ENCODE peak calls at places on chromosome 6, in five cellular contexts. F is SK-N-SH, K is stomach, R is uterus, T is aorta. B is an unnamed sample. For H3K36me3, the result is how much of the 10 kb centered on the place peaks cover.

GRCh38 chr6:100538086-100538485 is 73.4 kb upstream of the SIM1 start:
- DNase-seq in K (no peak), F (no peak), T (no peak), R (no peak), B (no peak)

GRCh38 chr6:141301779-141302178 is 830.9 kb upstream of the GJE1 start:
- DNase-seq in F (no peak), T (no peak), R (no peak), K (no peak), B (no peak)

GRCh38 chr6:78513856-78514255 is 353.5 kb upstream of the IRAK1BP1 start:
- DNase-seq in R (no peak), F (peak), K (no peak), T (no peak), B (no peak)

GRCh38 chr6:819122-819521 is 126.2 kb upstream of the EXOC2 start:
- DNase-seq in K (no peak), T (no peak), R (no peak), F (no peak), B (no peak)

GRCh38 chr6:11275598-11275997 is 43.1 kb upstream of the NEDD9 start:
- DNase-seq in F (no peak), T (no peak), K (no peak), R (no peak), B (no peak)

GRCh38 chr6:130516604-130517003 is 150.8 kb downstream of the TMEM200A start:
- DNase-seq in R (no peak), T (no peak), F (no peak), K (no peak), B (no peak)

GRCh38 chr6:53956068-53956711 is 155.1 kb upstream of the MLIP start:
- DNase-seq in R (peak), F (no peak), K (peak), T (peak), B (peak)

GRCh38 chr6:41707565-41708200 is 27.7 kb downstream of the TFEB start:
- DNase-seq in K (no peak), F (no peak), R (no peak), T (peak), B (peak)

GRCh38 chr6:147507162-147508072 is 1.1 kb upstream of the SAMD5 start:
- DNase-seq in K (no peak), T (peak), F (peak), R (peak), B (peak)

GRCh38 chr6:138161118-138161433 is 663 bp upstream of the ARFGEF3 start:
- DNase-seq in R (no peak), F (no peak), K (no peak), T (no peak), B (no peak)

GRCh38 chr6:149129401-149130077 is 188.0 kb upstream of the TAB2 start:
- DNase-seq in F (no peak), R (no peak), T (no peak), K (no peak), B (no peak)

GRCh38 chr6:149464411-149464810 is 20.4 kb downstream of the ZC3H12D start:
- DNase-seq in F (no peak), T (no peak), K (no peak), R (no peak), B (no peak)

GRCh38 chr6:166775180-166775922 is 148.3 kb upstream of the RPS6KA2 start:
- DNase-seq in K (peak), T (peak), R (peak), F (peak), B (no peak)

GRCh38 chr6:8539446-8539845 is 104.1 kb upstream of the SLC35B3 start:
- DNase-seq in K (no peak), F (peak), R (no peak), T (no peak), B (no peak)

GRCh38 chr6:104182811-104183210 is 676.9 kb downstream of the HACE1 start:
- DNase-seq in T (no peak), K (no peak), F (no peak), R (no peak), B (no peak)

GRCh38 chr6:35716798-35717197 is 20.0 kb upstream of the ARMC12 start:
- DNase-seq in F (no peak), R (no peak), K (no peak), T (no peak), B (no peak)

GRCh38 chr6:167795321-167795811 is 31.3 kb upstream of the AFDN start:
- DNase-seq in K (no peak), F (no peak), T (no peak), R (no peak), B (peak)

GRCh38 chr6:125099211-125100017 is 54.2 kb upstream of the TPD52L1 start:
- DNase-seq in F (peak), T (peak), K (peak), R (peak), B (peak)

GRCh38 chr6:38876470-38876869 is 161.4 kb downstream of the DNAH8 start:
- DNase-seq in K (no peak), F (no peak), T (peak), R (no peak), B (peak)

GRCh38 chr6:52517502-52518278 is 59.2 kb downstream of the TRAM2 start:
- DNase-seq in F (peak), T (peak), K (peak), R (peak), B (peak)

GRCh38 chr6:138406443-138406842 is 2.4 kb downstream of the HEBP2 start:
- DNase-seq in F (no peak), K (no peak), T (no peak), R (no peak), B (no peak)

GRCh38 chr6:21946298-21946783 is 350.5 kb downstream of the PRL start:
- DNase-seq in T (no peak), R (no peak), K (no peak), F (no peak), B (no peak)

GRCh38 chr6:36289281-36290018 is 19.6 kb downstream of the PNPLA1 start:
- DNase-seq in R (no peak), K (no peak), T (no peak), F (no peak), B (no peak)

GRCh38 chr6:13302291-13302690 is 26.0 kb downstream of the TBC1D7 start:
- DNase-seq in T (no peak), F (no peak), K (no peak), R (no peak), B (no peak)

GRCh38 chr6:154243793-154244768 is 112.5 kb downstream of the IPCEF1 start:
- DNase-seq in T (no peak), R (no peak), F (no peak), K (no peak), B (no peak)

GRCh38 chr6:126444874-126445273 is 105.0 kb downstream of the CENPW start:
- DNase-seq in F (no peak), R (no peak), T (no peak), K (no peak), B (no peak)

GRCh38 chr6:18703546-18703945 is 316.4 kb downstream of the RNF144B start:
- DNase-seq in F (no peak), K (no peak), R (no peak), T (no peak), B (no peak)

GRCh38 chr6:138945354-138945753 is 42.7 kb downstream of the REPS1 start:
- DNase-seq in K (no peak), F (peak), T (no peak), R (no peak), B (no peak)

GRCh38 chr6:166162599-166163342 is 4.9 kb downstream of the TBXT start:
- DNase-seq in K (no peak), F (no peak), T (no peak), R (no peak), B (no peak)

GRCh38 chr6:42627674-42628073 is 63.8 kb downstream of the UBR2 start:
- DNase-seq in K (no peak), F (no peak), T (no peak), R (no peak), B (no peak)

DNA sequence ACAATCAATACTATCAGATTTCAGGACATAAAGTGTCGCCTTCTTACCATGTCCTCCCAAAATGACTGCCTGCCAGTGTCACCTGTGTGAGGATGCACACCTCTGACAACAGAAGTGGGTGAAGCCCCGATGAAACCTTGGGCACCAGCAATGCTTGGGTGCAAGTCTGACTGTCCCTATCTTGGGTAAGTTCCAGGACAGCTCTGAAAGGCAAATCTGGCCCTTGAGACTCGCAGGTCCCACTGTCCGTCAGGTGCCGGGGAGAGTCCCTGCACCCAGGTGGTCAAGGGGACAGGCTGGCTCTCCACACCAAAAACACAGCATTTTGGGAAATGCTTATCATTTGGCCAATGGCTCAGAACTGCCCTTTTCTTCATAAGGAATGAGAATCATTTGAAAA is 43.3 kb downstream of the EZR start:
- DNase-seq in T (no peak), F (no peak), K (no peak), R (no peak), B (no peak)
- H3K36me3 ChIP-seq in T (under half), F (under half), K (half or more), R (under half), B (half or more)

DNA sequence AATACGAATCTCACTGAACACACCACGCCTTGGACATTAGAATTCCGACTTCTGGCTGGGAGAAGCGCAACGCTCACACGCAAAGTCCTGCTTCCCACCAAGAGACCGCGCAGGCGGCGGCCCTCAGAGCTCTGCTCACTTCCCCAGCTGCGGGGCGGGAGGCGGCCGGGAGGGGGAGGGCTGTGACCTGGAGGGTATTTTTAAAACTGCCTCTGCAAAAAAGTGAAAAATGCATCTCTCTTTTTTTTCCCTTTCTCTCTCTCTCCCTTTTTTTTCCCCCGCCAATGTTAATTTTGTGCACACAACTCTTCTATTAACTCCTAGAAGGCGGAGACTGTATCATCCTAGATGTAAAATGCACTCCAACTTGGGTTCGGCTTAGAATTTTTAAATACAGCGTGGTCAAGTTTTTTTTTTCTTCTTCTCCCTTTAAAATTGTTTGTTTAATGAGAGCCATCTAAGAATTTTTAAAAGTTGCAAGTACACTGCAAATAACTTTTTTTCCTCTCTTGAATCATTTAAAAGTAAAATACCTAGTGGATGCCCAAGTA is 66.4 kb downstream of the STX11 start:
- DNase-seq in T (peak), F (peak), R (no peak), K (no peak), B (peak)
- H3K4me3 ChIP-seq in T (peak), F (peak), R (peak), K (peak), B (peak)

GRCh38 chr6:33271608-33272357 is at the start of the genes RPS18 and VPS52:
- DNase-seq in T (peak), F (peak), R (peak), K (peak), B (peak)
- H3K36me3 ChIP-seq in T (under half), F (half or more), R (under half), K (half or more), B (half or more)

GRCh38 chr6:3227363-3228045 is at the start of gene TUBB2B:
- DNase-seq in K (no peak), F (peak), T (peak), R (peak), B (no peak)

GRCh38 chr6:3229566-3230274 is 2.3 kb upstream of the TUBB2B start:
- DNase-seq in R (no peak), K (no peak), T (no peak), F (peak), B (peak)

GRCh38 chr6:3228791-3229565 is 1.5 kb upstream of the TUBB2B start:
- DNase-seq in K (no peak), T (no peak), R (no peak), F (no peak), B (no peak)

GRCh38 chr6:3226422-3227362 is 761 bp downstream of the TUBB2B start:
- DNase-seq in K (no peak), R (peak), F (peak), T (no peak), B (peak)

GRCh38 chr6:3228046-3228671 is 706 bp upstream of the TUBB2B start:
- DNase-seq in F (peak), R (no peak), T (no peak), K (no peak), B (no peak)
- H3K4me3 ChIP-seq in F (peak), R (no peak), T (no peak), K (peak), B (no peak)

GRCh38 chr6:16240618-16241320 is 2.4 kb downstream of the GMPR start:
- DNase-seq in T (no peak), R (no peak), F (no peak), K (no peak), B (no peak)

GRCh38 chr6:16243055-16243454 is 4.7 kb downstream of the GMPR start:
- DNase-seq in F (no peak), T (peak), R (no peak), K (peak), B (no peak)

GRCh38 chr6:16239090-16239797 is 857 bp downstream of the GMPR start:
- DNase-seq in K (peak), F (peak), R (peak), T (peak), B (peak)

GRCh38 chr6:16239798-16240123 is 1.4 kb downstream of the GMPR start:
- DNase-seq in F (no peak), T (no peak), R (no peak), K (no peak), B (peak)

DNA sequence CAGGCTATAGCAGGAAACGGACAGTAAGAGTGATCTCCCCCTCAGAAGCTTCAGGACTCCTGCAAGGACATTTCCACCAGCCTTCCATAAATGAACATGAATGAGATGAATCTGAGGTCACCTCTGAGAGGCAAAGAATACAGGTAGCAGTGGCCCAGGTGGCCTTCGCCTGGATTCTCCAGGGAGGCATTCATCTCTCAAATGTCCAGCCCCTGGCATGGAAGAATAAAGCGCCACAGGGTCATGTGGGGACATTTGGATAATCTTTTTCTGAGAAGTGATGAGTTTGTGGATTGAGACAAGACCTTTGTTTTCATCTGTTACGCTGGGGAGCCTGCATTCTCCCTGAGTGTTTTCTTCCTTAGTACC is 2.9 kb downstream of the GMPR start:
- DNase-seq in K (no peak), F (no peak), T (no peak), R (no peak), B (no peak)
- H3K36me3 ChIP-seq in K (under half), F (under half), T (under half), R (under half), B (under half)

GRCh38 chr6:5995705-5996686 is 10.7 kb downstream of the NRN1 start:
- DNase-seq in F (peak), K (no peak), R (peak), T (peak), B (peak)
- H3K4me3 ChIP-seq in F (peak), K (peak), R (peak), T (peak), B (peak)

GRCh38 chr6:151357758-151358436 is 33.5 kb downstream of the ZBTB2 start:
- DNase-seq in R (no peak), F (no peak), T (no peak), K (no peak), B (no peak)
- H3K36me3 ChIP-seq in R (under half), F (under half), T (under half), K (under half), B (under half)